ENCODE peak calls at places on chromosomes 11 and 22, in seven cellular contexts. A is WTC11; K is foreskin fibroblast; P is kidney; G is CD8-positive, alpha-beta T cell; Y is CD4-positive, alpha-beta T cell; N is mammary epithelial cell. T is an unnamed sample.

GRCh38 chr11:6818967-6819366 is 19.5 kb upstream of the OR6A2 start:
- DNase-seq in A (no peak), K (no peak), P (no peak), G (no peak), Y (no peak), N (no peak), T (no peak)

GRCh38 chr11:96465537-96465936 is 75.7 kb downstream of the JRKL start:
- DNase-seq in A (no peak), K (no peak), P (no peak), G (no peak), Y (no peak), N (no peak), T (no peak)

GRCh38 chr11:2687223-2687530 is 12.6 kb downstream of the KCNQ1OT1 start:
- DNase-seq in A (peak; percentile 5), K (no peak), P (no peak), G (no peak), Y (no peak), N (no peak), T (no peak)

GRCh38 chr22:31323578-31324550 is 22.3 kb downstream of the PATZ1 start:
- DNase-seq in A (no peak), K (no peak), P (no peak), G (no peak), Y (no peak), N (no peak), T (no peak)

GRCh38 chr11:28133146-28133545 is 25.0 kb downstream of the METTL15 start:
- DNase-seq in A (no peak), K (peak; percentile 33), P (no peak), G (no peak), Y (no peak), N (no peak), T (no peak)

GRCh38 chr11:8863838-8864237 is 47.2 kb upstream of the AKIP1 start:
- DNase-seq in A (no peak), K (peak; percentile 80), P (no peak), G (no peak), Y (no peak), N (peak; percentile 65), T (no peak)

GRCh38 chr11:2127357-2127971 is 11.7 kb downstream of the IGF2 start:
- DNase-seq in A (no peak), K (no peak), P (no peak), G (no peak), Y (no peak), N (no peak), T (peak; percentile 9)

GRCh38 chr11:120184371-120184945 is 26.4 kb upstream of the OAF start:
- DNase-seq in A (no peak), K (no peak), P (no peak), G (no peak), Y (no peak), N (no peak), T (peak; percentile 4)

GRCh38 chr11:125995313-125995712 is 49.5 kb downstream of the VSIG10L2 start:
- DNase-seq in A (no peak), K (no peak), P (no peak), G (no peak), Y (no peak), N (no peak), T (no peak)

GRCh38 chr22:47618611-47619010 is 856.2 kb downstream of the TBC1D22A start:
- DNase-seq in A (no peak), K (no peak), P (no peak), G (no peak), Y (no peak), N (no peak), T (no peak)

GRCh38 chr11:121550247-121551132 is 97.7 kb upstream of the SORL1-AS1 start:
- DNase-seq in A (no peak), K (no peak), P (no peak), G (no peak), Y (no peak), N (peak; percentile 78), T (no peak)

GRCh38 chr11:69530278-69531070 is 49.0 kb downstream of the LINC01488 start:
- DNase-seq in A (no peak), K (no peak), P (no peak), G (no peak), Y (no peak), N (no peak), T (no peak)

GRCh38 chr11:35237860-35238715 is 99.1 kb downstream of the CD44 start:
- DNase-seq in A (peak; percentile 66), K (peak; percentile 24), P (no peak), G (peak; percentile 49), Y (peak; percentile 34), N (no peak), T (peak; percentile 17)

GRCh38 chr11:75328426-75329277 is 22.8 kb downstream of the ARRB1 start:
- DNase-seq in A (peak; percentile 71), K (peak; percentile 89), P (no peak), G (peak; percentile 79), Y (peak; percentile 57), N (peak; percentile 66), T (peak; percentile 19)

GRCh38 chr11:68412593-68413475 is 47.7 kb upstream of the PPP6R3 start:
- DNase-seq in A (no peak), K (peak; percentile 85), P (no peak), G (no peak), Y (no peak), N (no peak), T (no peak)

GRCh38 chr22:32985899-32986772 is 72.0 kb downstream of the SYN3 start:
- DNase-seq in A (peak; percentile 81), K (peak; percentile 84), P (no peak), G (no peak), Y (peak; percentile 1), N (peak; percentile 75), T (peak; percentile 61)

GRCh38 chr11:45180158-45180887 is 33.9 kb downstream of the PRDM11 start:
- DNase-seq in A (peak; percentile 63), K (peak; percentile 67), P (peak; percentile 87), G (no peak), Y (no peak), N (peak; percentile 25), T (peak; percentile 56)

GRCh38 chr11:119875841-119876600 is 147.0 kb upstream of the NECTIN1 start:
- DNase-seq in A (no peak), K (no peak), P (peak; percentile 33), G (no peak), Y (no peak), N (no peak), T (no peak)

GRCh38 chr11:19676508-19677379 is 35.9 kb upstream of the NAV2 start:
- DNase-seq in A (no peak), K (no peak), P (no peak), G (no peak), Y (no peak), N (no peak), T (no peak)

GRCh38 chr22:37381489-37381888 is 45.8 kb downstream of the ELFN2 start:
- DNase-seq in A (no peak), K (peak; percentile 43), P (no peak), G (no peak), Y (no peak), N (peak; percentile 27), T (no peak)

GRCh38 chr11:115672999-115673411 is 168.8 kb upstream of the CADM1 start:
- DNase-seq in A (no peak), K (peak; percentile 52), P (no peak), G (no peak), Y (no peak), N (no peak), T (no peak)

GRCh38 chr11:108111126-108111525 is 10.2 kb upstream of the ACAT1 start:
- DNase-seq in A (no peak), K (no peak), P (no peak), G (no peak), Y (no peak), N (no peak), T (no peak)
- TF ChIP-seq CTCF in A (no peak), K (no peak), P (no peak), G (no peak), Y (no peak), N (no peak), T (no peak)

GRCh38 chr11:63274776-63275175 is 31.4 kb upstream of the SLC22A25 start:
- DNase-seq in A (no peak), K (no peak), P (no peak), G (no peak), Y (no peak), N (no peak), T (no peak)
- TF ChIP-seq CTCF in A (no peak), K (no peak), P (no peak), G (no peak), Y (no peak), N (no peak), T (no peak)

GRCh38 chr22:36350751-36351594 is 36.8 kb downstream of the MYH9 start:
- DNase-seq in A (no peak), K (peak; percentile 51), P (peak; percentile 81), G (peak; percentile 53), Y (no peak), N (peak; percentile 72), T (peak; percentile 33)
- TF ChIP-seq CTCF in A (no peak), K (peak; percentile 6), P (no peak), G (no peak), Y (no peak), N (peak; percentile 40), T (peak; percentile 32)

DNA sequence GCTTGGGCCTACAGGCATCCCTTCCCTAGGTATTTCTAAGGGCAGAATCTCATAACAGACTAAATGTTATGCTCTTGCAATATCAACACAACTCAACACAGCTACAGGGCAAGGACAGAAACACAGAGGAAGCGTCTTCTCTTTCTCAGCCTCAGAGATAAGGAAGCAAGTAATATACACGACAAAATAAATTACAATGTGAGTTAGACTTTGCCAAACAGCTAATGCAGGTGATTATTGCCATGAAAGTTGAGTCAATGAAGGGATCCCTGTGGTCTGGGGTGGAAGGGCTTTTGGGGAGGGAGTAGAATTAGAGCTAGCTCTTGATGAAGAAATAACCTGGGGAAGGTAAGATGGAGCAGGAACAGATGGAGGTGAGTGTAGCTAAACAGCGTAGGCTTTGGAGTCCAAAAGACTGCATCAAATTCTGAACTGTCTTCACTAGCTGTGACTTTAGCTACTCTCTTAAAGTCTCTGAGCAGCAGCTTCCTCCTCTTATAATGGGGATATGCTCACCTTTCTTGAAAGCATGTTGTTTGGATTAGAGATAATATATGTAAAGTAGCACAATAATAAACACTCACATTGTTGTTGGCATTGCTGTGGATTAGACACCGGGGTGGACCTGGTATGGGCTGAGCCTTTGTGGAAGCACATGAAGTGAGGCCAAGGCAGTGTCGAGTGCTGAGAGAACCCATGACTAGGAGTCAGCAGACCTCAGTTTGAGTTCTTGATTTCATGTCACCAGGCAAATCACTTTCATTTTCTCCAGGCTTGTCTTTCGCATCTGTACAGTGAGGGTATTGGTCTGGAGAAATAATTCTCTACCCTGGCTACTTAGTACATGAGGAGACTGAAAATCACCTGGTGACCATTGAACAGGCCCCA is 41.0 kb upstream of the AQP11 start:
- DNase-seq in A (no peak), K (no peak), P (no peak), G (no peak), Y (no peak), N (no peak), T (no peak)
- TF ChIP-seq CTCF in A (peak; percentile 19), K (no peak), P (no peak), G (no peak), Y (peak; percentile 58), N (no peak), T (no peak)